ENCODE peak calls at places on chromosomes 6 and 20, in four cellular contexts. One of them, this sample, is unnamed.

GRCh38 chr20:48332555-48332954 is 495.2 kb downstream of the PREX1 start:
- DNase-seq in HepG2: no peak
- DNase-seq in A549: no peak
- DNase-seq in Panc1: no peak
- DNase-seq in this sample: no peak

GRCh38 chr20:35320396-35321126 is 28.3 kb upstream of the FAM83C start:
- DNase-seq in HepG2: peak; percentile 85
- DNase-seq in Panc1: no peak
- DNase-seq in A549: peak; percentile 55
- DNase-seq in this sample: no peak

GRCh38 chr6:152471459-152472070 is 165.6 kb downstream of the SYNE1 start:
- DNase-seq in A549: peak; percentile 1
- DNase-seq in Panc1: no peak
- DNase-seq in HepG2: no peak
- DNase-seq in this sample: no peak

GRCh38 chr20:20207291-20207690 is 155.0 kb downstream of the CFAP61 start:
- DNase-seq in A549: no peak
- DNase-seq in Panc1: no peak
- DNase-seq in HepG2: no peak
- DNase-seq in this sample: no peak

GRCh38 chr6:11805259-11806053 is 26.9 kb upstream of the ADTRP start:
- DNase-seq in HepG2: no peak
- DNase-seq in A549: no peak
- DNase-seq in Panc1: no peak
- DNase-seq in this sample: no peak

GRCh38 chr6:82067021-82067420 is 180.5 kb downstream of the IBTK start:
- DNase-seq in Panc1: no peak
- DNase-seq in A549: no peak
- DNase-seq in HepG2: no peak
- DNase-seq in this sample: peak; percentile 27

GRCh38 chr6:11270030-11271027 is 37.9 kb upstream of the NEDD9 start:
- DNase-seq in Panc1: no peak
- DNase-seq in HepG2: peak; percentile 72
- DNase-seq in A549: peak; percentile 59
- DNase-seq in this sample: no peak

GRCh38 chr6:167855825-167856425 is 29.2 kb downstream of the AFDN start:
- DNase-seq in Panc1: peak; percentile 91
- DNase-seq in HepG2: peak; percentile 96
- DNase-seq in A549: peak; percentile 19
- DNase-seq in this sample: no peak

GRCh38 chr20:63553251-63553932 is 567 bp upstream of the FNDC11 start:
- DNase-seq in Panc1: no peak
- DNase-seq in A549: peak; percentile 90
- DNase-seq in HepG2: peak; percentile 40
- DNase-seq in this sample: peak; percentile 30

GRCh38 chr6:113433506-113433991 is 423.6 kb upstream of the MARCKS start:
- DNase-seq in A549: peak; percentile 81
- DNase-seq in HepG2: peak; percentile 34
- DNase-seq in Panc1: no peak
- DNase-seq in this sample: peak; percentile 66

GRCh38 chr6:52741872-52742271 is 21.4 kb downstream of the GSTA2 start:
- DNase-seq in A549: no peak
- DNase-seq in HepG2: no peak
- DNase-seq in Panc1: no peak
- DNase-seq in this sample: no peak

GRCh38 chr6:56399250-56399671 is 151.9 kb upstream of the COL21A1 start:
- DNase-seq in HepG2: peak; percentile 93
- DNase-seq in A549: peak; percentile 78
- DNase-seq in Panc1: no peak
- DNase-seq in this sample: no peak

GRCh38 chr6:14441371-14441781 is 323.8 kb downstream of the CD83 start:
- DNase-seq in A549: no peak
- DNase-seq in HepG2: no peak
- DNase-seq in Panc1: no peak
- DNase-seq in this sample: no peak

GRCh38 chr20:24676353-24676977 is 207.0 kb downstream of the SYNDIG1 start:
- DNase-seq in HepG2: no peak
- DNase-seq in Panc1: no peak
- DNase-seq in A549: no peak
- DNase-seq in this sample: no peak

GRCh38 chr20:63378115-63378429 is 16.9 kb upstream of the CHRNA4 start:
- DNase-seq in A549: no peak
- DNase-seq in Panc1: no peak
- DNase-seq in HepG2: no peak
- DNase-seq in this sample: no peak

GRCh38 chr6:16130437-16130891 is 1.6 kb downstream of the MYLIP start:
- DNase-seq in HepG2: no peak
- DNase-seq in Panc1: no peak
- DNase-seq in A549: no peak
- DNase-seq in this sample: no peak

GRCh38 chr20:46674253-46675083 is 14.8 kb downstream of the TP53RK start:
- DNase-seq in HepG2: peak; percentile 100
- DNase-seq in A549: no peak
- DNase-seq in Panc1: no peak
- DNase-seq in this sample: no peak

GRCh38 chr20:53386186-53386681 is 207.4 kb downstream of the ZNF217 start:
- DNase-seq in Panc1: no peak
- DNase-seq in HepG2: no peak
- DNase-seq in A549: no peak
- DNase-seq in this sample: no peak

GRCh38 chr6:155026366-155027045 is 31.4 kb downstream of the TIAM2 start:
- DNase-seq in A549: peak; percentile 80
- DNase-seq in Panc1: peak; percentile 73
- DNase-seq in HepG2: peak; percentile 41
- DNase-seq in this sample: no peak

GRCh38 chr6:44180406-44180805 is 21.8 kb downstream of the CAPN11 start:
- DNase-seq in A549: no peak
- DNase-seq in HepG2: no peak
- DNase-seq in Panc1: no peak
- DNase-seq in this sample: no peak

GRCh38 chr6:4272996-4273395 is 137.6 kb upstream of the ECI2 start:
- DNase-seq in Panc1: no peak
- DNase-seq in HepG2: no peak
- DNase-seq in A549: no peak
- DNase-seq in this sample: no peak

GRCh38 chr6:157287923-157288322 is 35.4 kb downstream of the TMEM242 start:
- DNase-seq in Panc1: no peak
- DNase-seq in A549: no peak
- DNase-seq in HepG2: no peak
- DNase-seq in this sample: no peak

GRCh38 chr20:22374066-22374465 is 210.3 kb downstream of the FOXA2 start:
- DNase-seq in HepG2: no peak
- DNase-seq in A549: no peak
- DNase-seq in Panc1: no peak
- DNase-seq in this sample: no peak

GRCh38 chr6:4136354-4136831 is 1.0 kb upstream of the ECI2 start:
- DNase-seq in A549: no peak
- DNase-seq in HepG2: no peak
- DNase-seq in Panc1: no peak
- DNase-seq in this sample: no peak

GRCh38 chr6:1701668-1702353 is 92.1 kb downstream of the FOXC1 start:
- DNase-seq in A549: no peak
- DNase-seq in Panc1: no peak
- DNase-seq in HepG2: no peak
- DNase-seq in this sample: no peak

GRCh38 chr6:139847322-139847797 is 472.9 kb upstream of the CITED2 start:
- DNase-seq in Panc1: no peak
- DNase-seq in A549: no peak
- DNase-seq in HepG2: no peak
- DNase-seq in this sample: no peak

GRCh38 chr6:40197371-40197770 is 263.1 kb upstream of the MOCS1 start:
- DNase-seq in A549: no peak
- DNase-seq in HepG2: no peak
- DNase-seq in Panc1: no peak
- DNase-seq in this sample: no peak

GRCh38 chr6:122789862-122790739 is 1.0 kb downstream of the SMPDL3A start:
- DNase-seq in Panc1: peak; percentile 18
- DNase-seq in HepG2: no peak
- DNase-seq in A549: no peak
- DNase-seq in this sample: peak; percentile 25

GRCh38 chr6:166258854-166259276 is 49.3 kb downstream of the PRR18 start:
- DNase-seq in A549: no peak
- DNase-seq in Panc1: no peak
- DNase-seq in HepG2: no peak
- DNase-seq in this sample: peak; percentile 79

DNA sequence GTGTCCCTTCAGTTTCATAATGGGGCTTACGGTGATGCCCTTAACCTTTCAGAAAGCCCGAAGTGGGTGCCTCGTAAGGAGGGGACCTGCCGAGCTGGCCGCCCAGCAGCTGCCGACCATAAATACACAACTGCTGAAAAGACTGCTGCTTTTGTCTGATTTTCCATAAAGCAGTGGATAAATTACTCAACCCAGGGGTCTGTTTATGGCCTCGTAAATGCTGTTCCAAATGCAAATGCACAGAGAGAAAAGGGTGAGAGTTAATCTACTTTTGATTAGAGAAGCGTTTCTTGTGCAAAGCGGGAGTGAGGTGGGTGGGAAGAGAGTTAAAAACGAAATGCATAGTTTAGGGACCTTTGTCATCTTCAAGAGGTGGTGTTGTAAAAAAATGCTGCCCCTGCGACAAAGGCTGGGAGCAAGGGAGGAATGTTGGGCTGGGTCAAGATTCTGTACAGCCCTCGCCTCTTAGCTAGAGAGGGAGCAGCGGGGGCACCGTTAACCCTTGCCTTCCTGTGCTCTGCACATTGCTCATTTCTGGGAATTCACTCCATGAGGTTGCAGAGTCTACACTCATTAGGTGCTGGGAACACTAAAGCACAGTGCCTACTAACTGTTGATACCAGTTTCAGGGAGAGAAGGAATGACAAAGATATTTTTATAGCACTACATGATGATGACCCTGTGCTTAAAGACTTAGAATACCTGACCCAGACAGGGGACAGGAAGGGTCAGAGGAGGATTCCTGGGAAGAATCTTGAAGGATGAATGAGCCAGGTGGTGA is 111.9 kb upstream of the MTHFD1L start:
- DNase-seq in A549: no peak
- DNase-seq in Panc1: no peak
- DNase-seq in HepG2: no peak
- DNase-seq in this sample: no peak
- H3K27ac ChIP-seq in A549: no peak overlapping the region
- H3K27ac ChIP-seq in Panc1: no peak overlapping the region
- H3K27ac ChIP-seq in HepG2: no peak overlapping the region
- H3K27ac ChIP-seq in this sample: no peak overlapping the region

DNA sequence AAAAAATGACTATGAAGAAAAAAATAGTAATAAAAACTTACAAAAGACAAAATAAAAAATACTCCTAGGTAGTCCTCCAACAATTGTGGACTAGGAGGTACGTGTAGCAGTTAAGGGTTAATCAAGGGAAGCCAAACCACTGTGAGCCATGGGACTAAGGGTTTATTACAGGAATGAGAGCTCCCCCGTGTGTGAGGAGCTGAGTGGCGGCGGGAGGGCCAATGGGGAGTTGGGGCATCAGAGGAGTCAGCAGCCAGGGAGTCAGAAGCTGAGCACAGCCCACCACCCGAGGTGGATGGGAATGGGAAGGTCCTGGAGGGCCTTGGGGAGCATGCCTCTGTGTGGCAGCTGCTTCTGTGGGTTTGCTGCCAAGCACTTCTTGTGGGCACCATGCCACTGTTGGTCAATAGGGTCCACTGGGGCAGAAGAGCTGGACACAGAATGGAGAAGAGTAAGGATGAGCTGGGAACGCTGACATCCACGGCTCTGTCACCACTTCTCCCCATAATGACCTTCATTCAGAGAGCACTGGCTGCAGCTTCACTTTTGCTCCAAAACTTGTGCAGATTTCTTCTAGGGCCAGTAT is 373.3 kb downstream of the CDKAL1 start:
- DNase-seq in Panc1: no peak
- DNase-seq in A549: no peak
- DNase-seq in HepG2: no peak
- DNase-seq in this sample: no peak
- TF ChIP-seq CTCF in Panc1: no peak
- TF ChIP-seq CTCF in A549: no peak
- TF ChIP-seq CTCF in HepG2: peak; percentile 32
- TF ChIP-seq CTCF in this sample: no peak

GRCh38 chr20:33981964-33982363 is 11.7 kb upstream of the RALY start:
- DNase-seq in A549: no peak
- DNase-seq in Panc1: no peak
- DNase-seq in HepG2: no peak
- DNase-seq in this sample: no peak
- TF ChIP-seq REST in A549: peak; percentile 69
- TF ChIP-seq REST in Panc1: peak; percentile 81
- TF ChIP-seq REST in HepG2: peak; percentile 93
- TF ChIP-seq REST in this sample: peak; percentile 89

GRCh38 chr6:83853178-83853967 is at the start of gene RIPPLY2:
- DNase-seq in Panc1: no peak
- DNase-seq in HepG2: no peak
- DNase-seq in A549: peak; percentile 33
- DNase-seq in this sample: no peak
- H3K27ac ChIP-seq in Panc1: peak within 1 kb of the TSS; percentile 79
- H3K27ac ChIP-seq in HepG2: no peak within 1 kb of the TSS
- H3K27ac ChIP-seq in A549: peak within 1 kb of the TSS; percentile 29
- H3K27ac ChIP-seq in this sample: no peak within 1 kb of the TSS

DNA sequence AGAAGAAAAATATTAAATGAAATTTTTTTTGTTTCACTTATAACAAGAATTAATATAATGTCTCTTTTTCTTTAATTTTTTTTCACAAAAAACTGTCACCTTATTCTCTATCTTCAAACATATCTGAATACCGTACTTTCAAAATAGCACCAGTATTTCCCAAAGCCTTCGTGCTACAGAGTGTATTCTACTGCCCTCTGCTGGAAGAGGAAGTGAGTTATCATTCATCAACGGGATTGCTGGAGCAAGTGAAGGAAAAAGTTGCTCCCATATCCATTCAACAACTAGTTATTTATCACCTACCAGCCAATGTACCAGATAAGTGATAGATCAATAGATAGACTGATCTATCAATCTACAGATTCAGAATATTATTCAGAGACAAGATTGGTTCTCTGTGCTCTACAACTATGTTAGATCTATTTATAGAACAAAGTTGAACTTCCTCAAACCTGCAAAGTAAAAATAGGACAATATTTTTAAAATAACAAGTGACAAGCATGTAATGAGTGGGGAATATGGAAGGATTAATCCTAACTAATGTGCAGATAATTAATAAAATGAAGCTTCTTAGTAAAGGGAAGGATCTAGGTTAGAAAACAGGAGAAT is 26.7 kb upstream of the TFAP2B start:
- DNase-seq in Panc1: peak; percentile 28
- DNase-seq in A549: peak; percentile 34
- DNase-seq in HepG2: peak; percentile 61
- DNase-seq in this sample: no peak
- TF ChIP-seq CTCF in Panc1: peak; percentile 77
- TF ChIP-seq CTCF in A549: peak; percentile 56
- TF ChIP-seq CTCF in HepG2: peak; percentile 82
- TF ChIP-seq CTCF in this sample: peak; percentile 33

GRCh38 chr20:884983-885952 is 30.9 kb downstream of the ANGPT4 start:
- DNase-seq in Panc1: no peak
- DNase-seq in A549: no peak
- DNase-seq in HepG2: no peak
- DNase-seq in this sample: peak; percentile 59
- TF ChIP-seq REST in Panc1: peak; percentile 56
- TF ChIP-seq REST in A549: no peak
- TF ChIP-seq REST in HepG2: peak; percentile 84
- TF ChIP-seq REST in this sample: peak; percentile 83